ENCODE peak calls at places on chromosome 21, in six cellular contexts. X is mucosa of descending colon, E is neural progenitor cell, V is epithelial cell of proximal tubule, Q is endothelial cell, J is body of pancreas. U is an unnamed sample.

GRCh38 chr21:16708431-16708830 is 804.4 kb upstream of the CXADR start:
- DNase-seq in X (no peak), E (no peak), V (no peak), Q (no peak), J (no peak), U (no peak)

GRCh38 chr21:21196087-21196486 is 197.9 kb downstream of the NCAM2 start:
- DNase-seq in X (no peak), E (no peak), V (no peak), Q (no peak), J (no peak), U (no peak)

GRCh38 chr21:42997053-42997452 is 22.7 kb downstream of the PKNOX1 start:
- DNase-seq in X (no peak), E (no peak), V (no peak), Q (no peak), J (peak), U (no peak)

GRCh38 chr21:35190201-35190701 is 141.1 kb upstream of the RUNX1 start:
- DNase-seq in X (no peak), E (no peak), V (peak), Q (no peak), J (no peak), U (no peak)

GRCh38 chr21:35321322-35322200 is 272.5 kb upstream of the RUNX1 start:
- DNase-seq in X (no peak), E (no peak), V (no peak), Q (no peak), J (no peak), U (no peak)

GRCh38 chr21:26098758-26099157 is 71.8 kb downstream of the APP start:
- DNase-seq in X (no peak), E (no peak), V (no peak), Q (no peak), J (no peak), U (no peak)

GRCh38 chr21:41750532-41751151 is 16.2 kb downstream of the RIPK4 start:
- DNase-seq in X (no peak), E (no peak), V (no peak), Q (no peak), J (no peak), U (no peak)

GRCh38 chr21:26447932-26448331 is 125.2 kb downstream of the CYYR1 start:
- DNase-seq in X (no peak), E (no peak), V (no peak), Q (no peak), J (no peak), U (no peak)

GRCh38 chr21:27643326-27643725 is 676.4 kb upstream of the ADAMTS5 start:
- DNase-seq in X (no peak), E (no peak), V (no peak), Q (no peak), J (no peak), U (no peak)

GRCh38 chr21:46605759-46606426 is 1.0 kb upstream of the S100B start:
- DNase-seq in X (peak), E (no peak), V (no peak), Q (no peak), J (peak), U (no peak)

GRCh38 chr21:44737706-44738354 is 26.5 kb upstream of the TSPEAR start:
- DNase-seq in X (no peak), E (peak), V (no peak), Q (no peak), J (no peak), U (no peak)

GRCh38 chr21:28298251-28298672 is 694.4 kb downstream of the LTN1 start:
- DNase-seq in X (no peak), E (no peak), V (no peak), Q (no peak), J (no peak), U (no peak)

GRCh38 chr21:42363331-42363730 is 3.0 kb downstream of the TFF1 start:
- DNase-seq in X (no peak), E (no peak), V (no peak), Q (no peak), J (no peak), U (no peak)

GRCh38 chr21:42578761-42579415 is 65.2 kb downstream of the SLC37A1 start:
- DNase-seq in X (peak), E (no peak), V (no peak), Q (no peak), J (no peak), U (no peak)

GRCh38 chr21:37710555-37711293 is 205.5 kb downstream of the KCNJ6 start:
- DNase-seq in X (no peak), E (no peak), V (no peak), Q (no peak), J (no peak), U (no peak)

GRCh38 chr21:34132202-34132601 is 58.8 kb downstream of the MRPS6 start:
- DNase-seq in X (no peak), E (no peak), V (no peak), Q (no peak), J (no peak), U (no peak)

GRCh38 chr21:34135330-34135729 is 62.0 kb downstream of the MRPS6 start:
- DNase-seq in X (no peak), E (no peak), V (no peak), Q (no peak), J (no peak), U (no peak)

GRCh38 chr21:34133392-34133791 is 60.0 kb downstream of the MRPS6 start:
- DNase-seq in X (no peak), E (no peak), V (no peak), Q (no peak), J (no peak), U (no peak)

GRCh38 chr21:34132905-34133304 is 59.5 kb downstream of the MRPS6 start:
- DNase-seq in X (no peak), E (no peak), V (no peak), Q (no peak), J (no peak), U (no peak)

GRCh38 chr21:34133802-34134201 is 60.4 kb downstream of the MRPS6 start:
- DNase-seq in X (no peak), E (peak), V (no peak), Q (no peak), J (no peak), U (no peak)
- TF ChIP-seq CTCF in X (no peak), E (peak), V (peak), Q (peak), J (no peak), U (peak)

GRCh38 chr21:33308586-33309490 is 15.9 kb upstream of the IFNAR1 start:
- DNase-seq in X (no peak), E (no peak), V (no peak), Q (no peak), J (no peak), U (no peak)
- TF ChIP-seq CTCF in X (no peak), E (no peak), V (no peak), Q (no peak), J (no peak), U (peak)

GRCh38 chr21:32426066-32426465 is 13.6 kb downstream of the EVA1C start:
- DNase-seq in X (no peak), E (no peak), V (no peak), Q (no peak), J (no peak), U (no peak)

GRCh38 chr21:32423846-32424535 is 11.5 kb downstream of the EVA1C start:
- DNase-seq in X (no peak), E (no peak), V (no peak), Q (no peak), J (no peak), U (no peak)

GRCh38 chr21:32426592-32427051 is 14.1 kb downstream of the EVA1C start:
- DNase-seq in X (no peak), E (no peak), V (no peak), Q (no peak), J (no peak), U (no peak)

GRCh38 chr21:32424674-32425073 is 12.2 kb downstream of the EVA1C start:
- DNase-seq in X (no peak), E (no peak), V (no peak), Q (no peak), J (no peak), U (no peak)

GRCh38 chr21:32425628-32426027 is 13.1 kb downstream of the EVA1C start:
- DNase-seq in X (no peak), E (no peak), V (no peak), Q (no peak), J (no peak), U (no peak)
- TF ChIP-seq CTCF in X (no peak), E (no peak), V (no peak), Q (no peak), J (no peak), U (no peak)

GRCh38 chr21:24375201-24375600 is 1232.1 kb downstream of the MRPL39 start:
- DNase-seq in X (no peak), E (no peak), V (no peak), Q (peak), J (no peak), U (no peak)
- TF ChIP-seq CTCF in X (no peak), E (peak), V (peak), Q (no peak), J (no peak), U (no peak)

DNA sequence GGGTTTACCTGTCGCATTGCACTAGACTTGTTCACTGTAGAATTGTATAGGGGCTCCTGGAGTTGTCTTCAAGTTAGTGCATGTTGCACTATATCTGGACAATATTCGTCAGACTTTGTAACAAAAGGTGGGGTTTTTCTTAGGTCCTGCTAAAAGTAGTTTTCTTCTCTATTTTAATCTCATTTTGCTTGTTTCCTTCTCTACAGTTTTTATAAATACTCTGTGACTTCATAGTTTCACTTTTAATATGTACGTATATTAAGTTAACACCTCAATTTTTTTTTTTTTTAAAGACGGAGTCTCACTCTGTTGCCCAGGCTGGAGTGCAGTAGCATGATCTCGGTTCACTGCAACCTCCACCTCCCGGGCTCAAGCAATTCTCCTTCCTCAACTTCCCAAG is 26.5 kb upstream of the MRPS6 start:
- DNase-seq in X (no peak), E (no peak), V (no peak), Q (no peak), J (no peak), U (no peak)
- TF ChIP-seq CTCF in X (no peak), E (no peak), V (no peak), Q (no peak), J (no peak), U (no peak)

DNA sequence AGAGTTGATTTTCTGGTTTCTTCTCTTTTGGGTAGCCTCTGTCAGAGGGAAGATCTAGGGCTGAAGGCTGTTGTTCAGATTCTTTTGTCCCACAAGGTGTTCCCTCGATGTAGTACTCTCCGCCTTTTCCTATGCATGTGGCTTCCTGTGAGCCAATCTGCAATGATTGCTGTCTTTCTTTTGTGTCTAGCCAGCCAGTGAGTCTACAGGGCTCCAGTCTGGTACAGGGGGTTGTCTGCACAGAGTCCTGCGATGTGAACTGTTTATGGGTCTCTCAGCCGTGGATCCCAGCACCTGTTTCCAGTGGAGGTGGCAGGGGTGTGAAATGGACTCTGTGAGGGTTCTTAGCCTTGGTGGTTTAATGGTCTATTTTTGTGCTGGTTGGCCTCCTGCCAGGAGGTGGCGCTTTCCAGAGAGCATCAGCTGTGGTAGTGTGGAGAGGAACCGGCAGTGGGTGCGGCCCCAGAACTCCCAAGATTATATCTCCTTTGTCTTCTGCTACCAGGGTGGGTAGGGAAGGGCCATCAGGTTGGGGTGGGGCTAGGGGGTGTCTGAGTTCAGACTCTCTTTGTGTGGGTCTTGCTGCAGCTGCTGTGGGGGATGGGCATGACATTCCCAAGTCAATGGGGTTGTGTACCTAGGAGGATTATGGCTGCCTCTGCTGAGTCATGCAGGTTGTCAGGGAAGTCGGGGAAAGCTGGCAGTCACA is 81.3 kb upstream of the C21orf91 start:
- DNase-seq in X (no peak), E (peak), V (no peak), Q (no peak), J (no peak), U (no peak)
- TF ChIP-seq CTCF in X (no peak), E (peak), V (peak), Q (no peak), J (no peak), U (no peak)

GRCh38 chr21:36661511-36662309 is 37.2 kb upstream of the SIM2 start:
- DNase-seq in X (no peak), E (peak), V (no peak), Q (peak), J (no peak), U (no peak)
- TF ChIP-seq CTCF in X (no peak), E (peak), V (peak), Q (no peak), J (peak), U (peak)

GRCh38 chr21:31566061-31566460 is 93.4 kb upstream of the SOD1 start:
- DNase-seq in X (no peak), E (no peak), V (no peak), Q (no peak), J (no peak), U (no peak)
- TF ChIP-seq CTCF in X (no peak), E (no peak), V (peak), Q (no peak), J (no peak), U (peak)

GRCh38 chr21:32349333-32349944 is 43.4 kb downstream of the URB1 start:
- DNase-seq in X (no peak), E (no peak), V (no peak), Q (no peak), J (no peak), U (no peak)
- TF ChIP-seq CTCF in X (no peak), E (no peak), V (no peak), Q (no peak), J (no peak), U (no peak)

U was measured in chondrocyte.